ENCODE peak calls at places on chromosome 16, in eight cellular contexts. C is Peyer's patch, S is psoas muscle, Q is heart right ventricle, N is cardiac muscle cell, P is left ventricle myocardium inferior, E is lower lobe of right lung, R is tibial artery. H is an unnamed sample.

GRCh38 chr16:76541062-76541461 is 263.9 kb downstream of the CNTNAP4 start:
- DNase-seq in C (no peak), S (no peak), Q (no peak), N (no peak), P (no peak), E (no peak), R (no peak), H (no peak)

GRCh38 chr16:77213542-77214108 is 14.4 kb downstream of the SYCE1L start:
- DNase-seq in C (no peak), S (no peak), Q (peak), N (no peak), P (no peak), E (no peak), R (no peak), H (no peak)

GRCh38 chr16:50298591-50299507 is 32.5 kb downstream of the ADCY7 start:
- DNase-seq in C (no peak), S (no peak), Q (no peak), N (no peak), P (no peak), E (peak), R (peak), H (no peak)

GRCh38 chr16:73023320-73023719 is 24.6 kb downstream of the ZFHX3 start:
- DNase-seq in C (no peak), S (no peak), Q (no peak), N (no peak), P (no peak), E (no peak), R (no peak), H (no peak)

GRCh38 chr16:54655171-54655590 is 275.5 kb upstream of the IRX5 start:
- DNase-seq in C (no peak), S (no peak), Q (peak), N (peak), P (peak), E (no peak), R (peak), H (no peak)

GRCh38 chr16:1393613-1394176 is 20.8 kb downstream of the UNKL start:
- DNase-seq in C (no peak), S (no peak), Q (no peak), N (no peak), P (no peak), E (no peak), R (no peak), H (no peak)

GRCh38 chr16:67199011-67199807 is at the start of gene ELMO3:
- DNase-seq in C (peak), S (no peak), Q (no peak), N (peak), P (no peak), E (peak), R (no peak), H (no peak)

GRCh38 chr16:74073471-74073870 is 223.1 kb upstream of the PSMD7 start:
- DNase-seq in C (no peak), S (no peak), Q (no peak), N (no peak), P (no peak), E (no peak), R (no peak), H (no peak)

GRCh38 chr16:14309001-14309886 is 238.1 kb downstream of the MRTFB start:
- DNase-seq in C (no peak), S (no peak), Q (no peak), N (no peak), P (no peak), E (no peak), R (no peak), H (no peak)

GRCh38 chr16:3971261-3971660 is 90.7 kb upstream of the CREBBP start:
- DNase-seq in C (no peak), S (no peak), Q (no peak), N (no peak), P (no peak), E (peak), R (no peak), H (no peak)

GRCh38 chr16:6956511-6956910 is 376.1 kb upstream of the RBFOX1 start:
- DNase-seq in C (no peak), S (no peak), Q (no peak), N (no peak), P (no peak), E (no peak), R (no peak), H (no peak)

GRCh38 chr16:82264781-82265180 is 94.8 kb upstream of the MPHOSPH6 start:
- DNase-seq in C (no peak), S (no peak), Q (no peak), N (no peak), P (no peak), E (no peak), R (no peak), H (no peak)

GRCh38 chr16:81522141-81522701 is 77.6 kb downstream of the CMIP start:
- DNase-seq in C (no peak), S (no peak), Q (no peak), N (no peak), P (no peak), E (peak), R (no peak), H (no peak)

GRCh38 chr16:70468776-70469525 is 14.6 kb downstream of the FCSK start:
- DNase-seq in C (no peak), S (no peak), Q (no peak), N (no peak), P (no peak), E (no peak), R (no peak), H (no peak)

GRCh38 chr16:29858149-29858899 is 4.7 kb downstream of the CDIPT start:
- DNase-seq in C (no peak), S (no peak), Q (no peak), N (no peak), P (no peak), E (no peak), R (no peak), H (no peak)

GRCh38 chr16:19861811-19862327 is 22.8 kb downstream of the GPRC5B start:
- DNase-seq in C (no peak), S (no peak), Q (no peak), N (no peak), P (no peak), E (peak), R (no peak), H (peak)

GRCh38 chr16:66036162-66036561 is 330.3 kb upstream of the CDH5 start:
- DNase-seq in C (no peak), S (no peak), Q (peak), N (peak), P (no peak), E (no peak), R (no peak), H (no peak)

GRCh38 chr16:30414159-30414558 is 6.8 kb downstream of the ZNF771 start:
- DNase-seq in C (no peak), S (no peak), Q (no peak), N (no peak), P (no peak), E (no peak), R (no peak), H (no peak)

GRCh38 chr16:62678796-62679195 is 642.6 kb upstream of the CDH8 start:
- DNase-seq in C (no peak), S (no peak), Q (no peak), N (no peak), P (no peak), E (no peak), R (no peak), H (no peak)
- H3K27ac ChIP-seq in C (no peak), S (no peak), Q (no peak), N (no peak), P (no peak), E (no peak), R (no peak), H (no peak)

GRCh38 chr16:27245276-27246231 is 23.0 kb downstream of the NSMCE1 start:
- DNase-seq in C (no peak), S (peak), Q (no peak), N (no peak), P (no peak), E (peak), R (peak), H (no peak)
- H3K27ac ChIP-seq in C (peak), S (peak), Q (peak), N (no peak), P (peak), E (peak), R (peak), H (no peak)

DNA sequence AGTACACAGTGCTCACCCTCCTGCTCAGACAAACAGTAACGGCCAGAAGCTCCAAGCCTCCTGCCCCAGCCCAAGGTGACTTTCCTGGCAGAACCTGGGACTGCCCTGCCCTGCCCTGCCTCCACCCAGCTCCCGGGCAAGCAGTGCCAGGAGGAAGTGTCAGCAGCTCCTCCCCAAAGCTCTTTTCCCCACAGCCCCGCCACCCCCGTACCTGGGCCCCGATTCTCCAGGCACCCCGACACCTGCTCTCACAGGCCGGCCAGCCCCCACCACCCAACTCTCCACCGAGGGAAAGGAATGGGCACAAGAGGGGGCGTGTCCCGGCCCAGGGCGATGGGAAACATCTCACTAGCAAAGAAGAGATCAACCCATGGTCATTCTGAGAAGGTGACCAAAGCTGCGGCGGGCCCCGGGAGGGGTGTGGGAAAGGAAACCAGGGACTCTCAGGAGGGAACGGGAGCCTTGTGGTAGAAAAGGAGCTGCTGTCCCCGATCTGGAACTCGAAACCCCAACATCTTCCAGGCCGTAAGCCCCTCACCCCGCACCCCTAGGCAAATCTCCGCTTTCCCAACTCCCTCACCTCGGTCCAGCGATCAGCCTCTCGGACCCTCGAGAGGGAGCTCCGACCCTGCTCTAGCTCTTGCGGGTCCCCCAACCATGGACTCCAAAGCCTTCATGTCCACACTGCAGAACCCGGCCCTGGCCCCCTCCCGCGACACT is 1.2 kb downstream of the BCAR1 start:
- DNase-seq in C (peak), S (peak), Q (peak), N (no peak), P (peak), E (no peak), R (no peak), H (no peak)
- H3K27ac ChIP-seq in C (peak), S (peak), Q (peak), N (peak), P (peak), E (peak), R (peak), H (peak)

GRCh38 chr16:90019543-90020259 is 445 bp upstream of the DBNDD1 start:
- DNase-seq in C (peak), S (peak), Q (no peak), N (peak), P (no peak), E (peak), R (no peak), H (no peak)
- H3K27ac ChIP-seq in C (peak), S (peak), Q (peak), N (no peak), P (peak), E (peak), R (no peak), H (peak)

GRCh38 chr16:86395477-86395876 is 114.8 kb upstream of the FOXF1 start:
- DNase-seq in C (no peak), S (no peak), Q (no peak), N (no peak), P (no peak), E (no peak), R (no peak), H (no peak)
- H3K27ac ChIP-seq in C (peak), S (no peak), Q (no peak), N (no peak), P (no peak), E (no peak), R (no peak), H (no peak)

GRCh38 chr16:79146-80054 is 1.4 kb downstream of the MPG start:
- DNase-seq in C (no peak), S (no peak), Q (no peak), N (no peak), P (no peak), E (no peak), R (no peak), H (no peak)
- H3K27ac ChIP-seq in C (peak), S (peak), Q (peak), N (no peak), P (peak), E (peak), R (peak), H (no peak)

DNA sequence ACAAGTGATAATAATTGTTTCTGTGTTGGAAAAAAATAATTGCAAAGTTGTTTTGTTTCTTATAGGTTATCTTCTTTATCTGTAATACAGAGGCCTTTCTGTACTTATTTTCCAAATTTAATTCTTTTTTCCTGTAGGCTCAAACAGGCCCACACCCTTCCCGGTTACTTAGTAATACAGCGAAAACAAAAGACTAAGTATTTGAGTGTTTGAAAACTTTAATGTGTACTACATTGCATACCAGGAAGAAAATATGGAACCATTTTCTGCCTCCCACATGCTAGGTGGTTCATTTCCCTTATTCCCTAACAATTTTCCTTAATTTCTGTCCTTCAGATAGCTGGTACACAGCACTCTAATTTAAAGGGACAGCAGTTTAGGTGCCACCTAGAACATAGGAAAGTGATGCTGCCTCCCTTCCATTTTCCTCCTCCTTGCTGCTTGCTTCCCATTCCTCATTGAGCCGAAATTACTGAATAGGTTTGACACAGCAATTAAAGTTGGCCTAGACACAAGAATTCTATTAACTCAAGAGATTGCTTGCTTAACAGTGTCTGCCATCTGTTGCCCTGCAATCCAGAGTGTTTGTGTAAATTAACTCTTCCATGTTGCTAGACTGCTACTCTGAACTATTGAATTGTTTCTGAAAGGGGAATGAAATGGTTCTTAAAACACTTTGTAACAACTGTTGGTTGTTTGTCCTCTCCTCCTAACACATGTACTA is 24.2 kb downstream of the CYB5B start:
- DNase-seq in C (no peak), S (no peak), Q (no peak), N (no peak), P (no peak), E (no peak), R (no peak), H (no peak)
- H3K27ac ChIP-seq in C (peak), S (peak), Q (peak), N (no peak), P (peak), E (peak), R (no peak), H (no peak)

GRCh38 chr16:26070595-26071170 is 378.9 kb downstream of the HS3ST4 start:
- DNase-seq in C (no peak), S (no peak), Q (no peak), N (no peak), P (no peak), E (no peak), R (no peak), H (no peak)

DNA sequence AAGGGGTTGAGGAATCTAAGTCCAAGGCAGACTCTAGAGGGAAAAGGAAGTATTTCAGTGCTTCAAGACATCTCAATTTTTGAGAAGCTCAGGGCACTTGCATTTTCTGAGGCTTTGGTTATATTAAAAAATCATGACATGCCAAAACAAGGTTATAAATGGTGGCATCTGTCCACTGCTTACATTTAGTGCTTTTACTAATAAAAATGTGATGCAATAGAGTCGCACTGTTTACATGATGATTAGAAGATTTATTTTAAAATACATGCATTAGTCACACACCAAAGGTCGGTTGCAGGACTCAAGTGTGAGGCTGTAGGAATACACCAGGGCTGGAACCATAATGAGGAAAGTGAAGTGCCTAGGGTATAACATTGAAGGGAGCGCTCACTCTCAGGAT is 379.6 kb downstream of the HS3ST4 start:
- DNase-seq in C (no peak), S (no peak), Q (no peak), N (no peak), P (no peak), E (no peak), R (no peak), H (no peak)
- H3K27ac ChIP-seq in C (no peak), S (no peak), Q (no peak), N (no peak), P (no peak), E (no peak), R (no peak), H (no peak)

GRCh38 chr16:57535680-57536305 is 578 bp downstream of the CCDC102A start:
- DNase-seq in C (peak), S (peak), Q (peak), N (peak), P (peak), E (peak), R (peak), H (peak)
- H3K27ac ChIP-seq in C (peak), S (peak), Q (peak), N (peak), P (peak), E (peak), R (peak), H (peak)

GRCh38 chr16:13305019-13305755 is 403.8 kb downstream of the SHISA9 start:
- DNase-seq in C (no peak), S (no peak), Q (no peak), N (no peak), P (no peak), E (no peak), R (no peak), H (no peak)

GRCh38 chr16:13306153-13306552 is 404.8 kb downstream of the SHISA9 start:
- DNase-seq in C (no peak), S (no peak), Q (no peak), N (no peak), P (no peak), E (no peak), R (no peak), H (no peak)

GRCh38 chr16:13307861-13308260 is 406.5 kb downstream of the SHISA9 start:
- DNase-seq in C (no peak), S (no peak), Q (no peak), N (no peak), P (no peak), E (no peak), R (no peak), H (no peak)

GRCh38 chr16:13312063-13312462 is 410.7 kb downstream of the SHISA9 start:
- DNase-seq in C (no peak), S (no peak), Q (no peak), N (no peak), P (no peak), E (no peak), R (no peak), H (no peak)

GRCh38 chr16:13307255-13307654 is 405.9 kb downstream of the SHISA9 start:
- DNase-seq in C (no peak), S (no peak), Q (no peak), N (no peak), P (no peak), E (no peak), R (no peak), H (no peak)
- H3K27ac ChIP-seq in C (no peak), S (no peak), Q (no peak), N (no peak), P (no peak), E (no peak), R (no peak), H (no peak)